ENCODE peak calls at places on chromosome 18, in four cellular contexts. P, B, Q and X are unnamed samples.

GRCh38 chr18:12361770-12362378 is 15.2 kb downstream of the AFG3L2 start:
- DNase-seq in P (no peak), B (no peak), Q (no peak), X (peak)

GRCh38 chr18:74946646-74947045 is 262.3 kb downstream of the PTGR3 start:
- DNase-seq in P (no peak), B (no peak), Q (no peak), X (peak)

GRCh38 chr18:29156531-29156930 is 979.6 kb upstream of the CDH2 start:
- DNase-seq in P (no peak), B (no peak), Q (peak), X (no peak)

GRCh38 chr18:54261894-54262293 is 7.4 kb upstream of the POLI start:
- DNase-seq in P (peak), B (no peak), Q (no peak), X (no peak)

GRCh38 chr18:2913398-2914005 is 66.7 kb downstream of the EMILIN2 start:
- DNase-seq in P (no peak), B (no peak), Q (no peak), X (no peak)

GRCh38 chr18:47912343-47912742 is 18.1 kb downstream of the SMAD2 start:
- DNase-seq in P (no peak), B (no peak), Q (peak), X (no peak)

GRCh38 chr18:48940854-48941531 is 9.8 kb downstream of the SMAD7 start:
- DNase-seq in P (peak), B (no peak), Q (peak), X (peak)

GRCh38 chr18:28114472-28114871 is 62.5 kb downstream of the CDH2 start:
- DNase-seq in P (no peak), B (no peak), Q (peak), X (peak)

GRCh38 chr18:70709124-70709523 is 420.3 kb downstream of the SOCS6 start:
- DNase-seq in P (no peak), B (no peak), Q (no peak), X (no peak)

GRCh38 chr18:24741961-24742738 is 281.7 kb downstream of the HRH4 start:
- DNase-seq in P (no peak), B (no peak), Q (no peak), X (peak)

GRCh38 chr18:10353791-10354190 is 100.6 kb upstream of the APCDD1 start:
- DNase-seq in P (no peak), B (no peak), Q (peak), X (peak)

GRCh38 chr18:9969247-9969646 is 55.4 kb downstream of the VAPA start:
- DNase-seq in P (no peak), B (no peak), Q (no peak), X (no peak)

GRCh38 chr18:39742015-39742466 is 2176.4 kb upstream of the CELF4 start:
- DNase-seq in P (no peak), B (no peak), Q (peak), X (peak)

GRCh38 chr18:8858888-8859511 is 153.6 kb downstream of the MTCL1 start:
- DNase-seq in P (no peak), B (no peak), Q (no peak), X (peak)
- TF ChIP-seq FOS in P (no peak), B (no peak), Q (no peak), X (peak)

GRCh38 chr18:67518566-67518965 is 2.0 kb upstream of the DSEL start:
- DNase-seq in P (no peak), B (no peak), Q (no peak), X (no peak)

GRCh38 chr18:67515987-67516431 is 511 bp downstream of the DSEL start:
- DNase-seq in P (no peak), B (peak), Q (peak), X (peak)

GRCh38 chr18:67514901-67515540 is 1.5 kb downstream of the DSEL start:
- DNase-seq in P (no peak), B (no peak), Q (peak), X (peak)

GRCh38 chr18:67516432-67517223 is at the start of gene DSEL:
- DNase-seq in P (peak), B (peak), Q (peak), X (peak)

DNA sequence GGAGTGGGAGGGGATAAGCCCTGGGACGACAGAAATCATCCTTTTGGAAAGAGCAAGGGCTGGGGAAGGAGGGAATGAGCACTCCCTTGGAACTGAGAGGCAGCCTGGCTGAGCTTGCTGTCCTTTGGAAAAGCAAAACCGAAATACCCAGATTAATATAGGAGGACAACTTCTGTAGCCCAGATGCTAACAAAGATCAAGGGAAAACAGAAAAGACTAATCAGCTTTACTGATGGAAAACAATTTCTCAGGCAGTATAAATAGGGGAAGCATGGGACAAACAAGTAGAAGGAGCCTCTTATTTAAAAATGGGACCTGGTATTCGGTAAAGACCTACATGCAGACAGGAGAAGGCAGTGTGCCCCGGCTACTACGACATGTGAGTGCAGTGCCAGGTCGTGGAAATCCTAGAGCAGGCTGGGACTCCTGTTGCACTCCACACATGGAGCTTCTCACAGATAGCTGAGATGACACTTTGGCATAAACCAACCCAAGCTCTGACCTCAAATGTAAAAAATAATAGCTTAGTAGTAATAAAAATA is 775 bp upstream of the DSEL start:
- DNase-seq in P (no peak), B (no peak), Q (no peak), X (peak)
- H3K27ac ChIP-seq in P (no peak), B (no peak), Q (peak), X (peak)

GRCh38 chr18:26656944-26657536 is 108.7 kb upstream of the KCTD1 start:
- DNase-seq in P (no peak), B (no peak), Q (peak), X (peak)
- TF ChIP-seq FOS in P (no peak), B (no peak), Q (no peak), X (no peak)

GRCh38 chr18:72984290-72984689 is 116.5 kb upstream of the NETO1 start:
- DNase-seq in P (no peak), B (no peak), Q (no peak), X (no peak)

GRCh38 chr18:72985686-72986085 is 117.9 kb upstream of the NETO1 start:
- DNase-seq in P (peak), B (no peak), Q (no peak), X (no peak)

GRCh38 chr18:72991379-72991778 is 123.6 kb upstream of the NETO1 start:
- DNase-seq in P (no peak), B (no peak), Q (no peak), X (no peak)

DNA sequence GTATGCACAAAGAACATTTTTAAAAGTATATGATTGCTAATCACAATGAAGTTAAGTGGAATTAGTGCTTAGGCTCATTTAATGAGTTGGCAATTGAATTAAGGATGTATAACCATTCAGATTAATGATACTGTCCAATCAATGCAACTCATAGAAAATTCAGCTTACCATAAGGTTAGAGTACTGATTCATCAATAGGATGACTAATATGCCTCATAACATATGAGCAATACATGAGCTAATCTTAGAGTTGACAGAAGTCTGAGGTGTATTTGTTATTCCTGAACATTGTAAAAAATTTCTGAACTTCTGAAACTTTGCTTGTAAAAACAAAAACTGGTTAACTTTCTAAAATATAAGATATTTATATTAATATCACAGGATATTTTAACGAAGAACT is 118.3 kb upstream of the NETO1 start:
- DNase-seq in P (no peak), B (no peak), Q (no peak), X (no peak)
- H3K27ac ChIP-seq in P (no peak), B (no peak), Q (no peak), X (no peak)

DNA sequence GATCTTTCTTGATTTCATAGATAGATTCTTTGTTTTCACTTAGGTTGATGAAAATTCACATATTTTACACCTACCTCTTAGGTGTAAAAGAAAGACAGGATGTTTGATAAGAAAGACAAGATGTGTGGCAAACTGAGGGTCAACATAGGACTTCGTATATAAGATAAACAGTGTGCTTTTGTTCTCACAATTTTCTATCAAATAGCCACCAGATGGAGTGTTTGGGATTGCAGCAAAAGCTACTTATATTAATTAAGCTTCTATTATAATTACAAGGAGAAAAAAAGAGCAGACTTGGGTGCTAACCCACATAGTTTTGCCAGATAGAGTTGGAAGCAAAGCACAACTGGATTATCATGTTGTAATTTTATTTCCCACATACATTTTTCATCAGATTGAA is 232.9 kb downstream of the CDH7 start:
- DNase-seq in P (no peak), B (no peak), Q (peak), X (no peak)
- TF ChIP-seq FOS in P (no peak), B (no peak), Q (no peak), X (no peak)

GRCh38 chr18:31101148-31102019 is 837 bp downstream of the DSC2 start:
- DNase-seq in P (no peak), B (peak), Q (no peak), X (no peak)
- H3K27ac ChIP-seq in P (no peak), B (peak), Q (no peak), X (no peak)